ENCODE peak calls at places on chromosomes 4 and X, in five cellular contexts. D is K562, E is HCT116, B is H1, N is HepG2. F is an unnamed sample.

GRCh38 chrX:2875798-2876399 is 47.2 kb downstream of the GYG2 start:
- DNase-seq in D (no peak), E (no peak), B (no peak), N (peak), F (no peak)

GRCh38 chrX:108439434-108439883 is at the start of gene COL4A5:
- DNase-seq in D (peak), E (peak), B (peak), N (peak), F (no peak)

GRCh38 chrX:12052109-12052508 is 86.2 kb upstream of the FRMPD4 start:
- DNase-seq in D (no peak), E (no peak), B (no peak), N (no peak), F (no peak)

GRCh38 chr4:26466871-26467270 is 23.4 kb downstream of the CCKAR start:
- DNase-seq in D (no peak), E (no peak), B (no peak), N (no peak), F (no peak)

GRCh38 chrX:1599791-1600405 is 8.5 kb downstream of the AKAP17A start:
- DNase-seq in D (no peak), E (no peak), B (peak), N (no peak), F (no peak)

GRCh38 chrX:139804482-139804881 is 96.5 kb upstream of the MCF2 start:
- DNase-seq in D (no peak), E (no peak), B (no peak), N (no peak), F (no peak)

GRCh38 chr4:158006973-158007372 is 165.9 kb downstream of the GASK1B start:
- DNase-seq in D (no peak), E (no peak), B (no peak), N (no peak), F (no peak)

GRCh38 chrX:48864210-48864609 is 28.8 kb upstream of the PCSK1N start:
- DNase-seq in D (no peak), E (no peak), B (no peak), N (peak), F (no peak)

GRCh38 chr4:140213116-140213515 is 59.1 kb upstream of the MAML3 start:
- DNase-seq in D (no peak), E (no peak), B (no peak), N (no peak), F (no peak)

GRCh38 chrX:93594780-93595179 is 78.6 kb downstream of the NAP1L3 start:
- DNase-seq in D (no peak), E (no peak), B (no peak), N (no peak), F (no peak)

GRCh38 chr4:69830529-69831269 is 29.2 kb downstream of the SULT1E1 start:
- DNase-seq in D (no peak), E (no peak), B (no peak), N (peak), F (no peak)

GRCh38 chrX:40095588-40096394 is 2.0 kb downstream of the BCOR start:
- DNase-seq in D (no peak), E (no peak), B (no peak), N (no peak), F (no peak)

GRCh38 chr4:72679666-72680065 is 110.6 kb upstream of the ADAMTS3 start:
- DNase-seq in D (no peak), E (no peak), B (no peak), N (no peak), F (no peak)

GRCh38 chr4:24885342-24885741 is 27.5 kb downstream of the CCDC149 start:
- DNase-seq in D (no peak), E (no peak), B (no peak), N (no peak), F (no peak)

DNA sequence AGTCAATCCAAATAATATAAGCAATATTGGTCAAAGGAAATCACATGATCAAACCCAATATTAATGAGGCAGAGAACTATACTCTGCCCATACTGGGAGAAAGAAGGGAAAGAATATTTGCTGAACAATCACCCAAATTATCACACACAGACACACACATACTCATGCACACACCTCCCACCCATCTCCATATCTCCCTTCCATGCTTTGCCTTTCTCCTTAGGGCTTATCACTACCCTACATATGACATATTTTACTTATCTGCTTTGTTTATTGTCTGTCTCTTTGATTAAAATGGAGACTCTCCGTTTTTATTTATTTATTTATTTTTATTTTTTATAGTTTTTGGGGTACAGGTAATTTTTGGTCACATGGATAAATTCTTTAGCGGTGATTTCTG is 112.9 kb upstream of the NHS start:
- DNase-seq in D (no peak), E (no peak), B (no peak), N (no peak), F (no peak)
- TF ChIP-seq SRF in D (no peak), E (no peak), B (no peak), N (no peak), F (no peak)

GRCh38 chrX:4314586-4314985 is 601.1 kb upstream of the PRKX start:
- DNase-seq in D (no peak), E (no peak), B (no peak), N (no peak), F (no peak)

GRCh38 chrX:4320436-4320947 is 607.0 kb upstream of the PRKX start:
- DNase-seq in D (no peak), E (no peak), B (no peak), N (no peak), F (no peak)

DNA sequence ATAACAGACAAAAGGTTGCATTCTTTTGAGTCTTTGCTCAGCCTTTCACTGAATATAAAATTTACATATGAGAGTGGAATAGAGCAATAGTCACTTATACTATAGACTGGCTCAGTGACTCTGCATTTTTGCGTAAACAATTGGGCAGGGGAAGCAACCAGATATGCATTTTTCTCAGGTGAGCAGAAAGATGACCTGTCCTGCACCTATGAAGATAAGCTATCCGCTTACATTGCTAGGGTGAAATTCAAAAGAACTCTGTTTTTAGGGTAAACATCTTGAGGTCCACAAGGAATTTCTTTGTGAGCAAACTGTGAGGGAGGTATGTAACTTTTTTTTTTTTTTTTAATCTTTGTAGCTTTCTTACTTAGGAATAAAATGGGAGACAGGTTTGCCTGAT is 602.4 kb upstream of the PRKX start:
- DNase-seq in D (no peak), E (no peak), B (no peak), N (no peak), F (no peak)
- TF ChIP-seq SRF in D (no peak), E (no peak), B (no peak), N (no peak), F (no peak)

GRCh38 chr4:67928547-67928946 is 34.7 kb downstream of the TMPRSS11A start:
- DNase-seq in D (no peak), E (peak), B (no peak), N (no peak), F (no peak)
- TF ChIP-seq SRF in D (no peak), E (no peak), B (no peak), N (no peak), F (no peak)

GRCh38 chr4:129335263-129335662 is 239.3 kb downstream of the C4orf33 start:
- DNase-seq in D (no peak), E (no peak), B (no peak), N (no peak), F (no peak)
- TF ChIP-seq SRF in D (no peak), E (no peak), B (no peak), N (no peak), F (no peak)

GRCh38 chrX:53831662-53832635 is 145.4 kb upstream of the HUWE1 start:
- DNase-seq in D (peak), E (peak), B (peak), N (peak), F (peak)
- TF ChIP-seq SRF in D (no peak), E (no peak), B (no peak), N (no peak), F (no peak)

F was measured in GM12878.